ENCODE peak calls at places on chromosomes 13 and 19, in six cellular contexts. One of them, this sample, is unnamed.

GRCh38 chr13:44768233-44768632 is 192.1 kb upstream of the TSC22D1 start:
- DNase-seq in psoas muscle: no peak
- DNase-seq in fibroblast of mammary gland: no peak
- DNase-seq in hepatocyte: no peak
- DNase-seq in AG09309: no peak
- DNase-seq in GM23338: no peak
- DNase-seq in this sample: no peak

GRCh38 chr13:52851153-52851962 is 2.9 kb upstream of the PCDH8 start:
- DNase-seq in psoas muscle: peak; percentile 19
- DNase-seq in GM23338: peak; percentile 89
- DNase-seq in AG09309: no peak
- DNase-seq in hepatocyte: peak; percentile 71
- DNase-seq in fibroblast of mammary gland: no peak
- DNase-seq in this sample: peak; percentile 33

GRCh38 chr13:112782433-112783010 is 92.7 kb downstream of the ATP11A start:
- DNase-seq in fibroblast of mammary gland: no peak
- DNase-seq in AG09309: no peak
- DNase-seq in psoas muscle: no peak
- DNase-seq in hepatocyte: no peak
- DNase-seq in GM23338: no peak
- DNase-seq in this sample: no peak

GRCh38 chr13:82615043-82615442 is 1267.2 kb downstream of the SLITRK1 start:
- DNase-seq in fibroblast of mammary gland: no peak
- DNase-seq in psoas muscle: no peak
- DNase-seq in AG09309: no peak
- DNase-seq in GM23338: no peak
- DNase-seq in hepatocyte: no peak
- DNase-seq in this sample: no peak

GRCh38 chr13:107765724-107766436 is 449.5 kb downstream of the LIG4 start:
- DNase-seq in GM23338: no peak
- DNase-seq in fibroblast of mammary gland: no peak
- DNase-seq in hepatocyte: no peak
- DNase-seq in AG09309: no peak
- DNase-seq in psoas muscle: no peak
- DNase-seq in this sample: no peak

GRCh38 chr19:9128171-9128570 is 1.4 kb upstream of the OR7G3 start:
- DNase-seq in hepatocyte: no peak
- DNase-seq in fibroblast of mammary gland: no peak
- DNase-seq in GM23338: no peak
- DNase-seq in psoas muscle: no peak
- DNase-seq in AG09309: no peak
- DNase-seq in this sample: peak; percentile 52

GRCh38 chr13:28744656-28745055 is 25.9 kb upstream of the SLC46A3 start:
- DNase-seq in hepatocyte: no peak
- DNase-seq in fibroblast of mammary gland: no peak
- DNase-seq in GM23338: no peak
- DNase-seq in psoas muscle: no peak
- DNase-seq in AG09309: no peak
- DNase-seq in this sample: no peak

GRCh38 chr19:32168111-32168510 is 177.3 kb upstream of the ZNF507 start:
- DNase-seq in AG09309: no peak
- DNase-seq in hepatocyte: no peak
- DNase-seq in fibroblast of mammary gland: no peak
- DNase-seq in psoas muscle: no peak
- DNase-seq in GM23338: no peak
- DNase-seq in this sample: no peak

GRCh38 chr13:112242777-112243176 is 133.4 kb upstream of the SPACA7 start:
- DNase-seq in AG09309: no peak
- DNase-seq in psoas muscle: no peak
- DNase-seq in GM23338: no peak
- DNase-seq in hepatocyte: no peak
- DNase-seq in fibroblast of mammary gland: no peak
- DNase-seq in this sample: no peak

GRCh38 chr19:3665681-3666544 is 34.4 kb downstream of the PIP5K1C start:
- DNase-seq in psoas muscle: peak; percentile 71
- DNase-seq in GM23338: peak; percentile 61
- DNase-seq in hepatocyte: peak; percentile 62
- DNase-seq in AG09309: no peak
- DNase-seq in fibroblast of mammary gland: no peak
- DNase-seq in this sample: peak; percentile 49

GRCh38 chr19:23823952-23824389 is 65.3 kb upstream of the ZNF681 start:
- DNase-seq in GM23338: peak; percentile 79
- DNase-seq in AG09309: no peak
- DNase-seq in psoas muscle: no peak
- DNase-seq in hepatocyte: no peak
- DNase-seq in fibroblast of mammary gland: peak; percentile 4
- DNase-seq in this sample: peak; percentile 16
- TF ChIP-seq CTCF in GM23338: peak; percentile 64
- TF ChIP-seq CTCF in AG09309: no peak
- TF ChIP-seq CTCF in psoas muscle: no peak
- TF ChIP-seq CTCF in hepatocyte: peak; percentile 9
- TF ChIP-seq CTCF in fibroblast of mammary gland: peak; percentile 5
- TF ChIP-seq CTCF in this sample: no peak

DNA sequence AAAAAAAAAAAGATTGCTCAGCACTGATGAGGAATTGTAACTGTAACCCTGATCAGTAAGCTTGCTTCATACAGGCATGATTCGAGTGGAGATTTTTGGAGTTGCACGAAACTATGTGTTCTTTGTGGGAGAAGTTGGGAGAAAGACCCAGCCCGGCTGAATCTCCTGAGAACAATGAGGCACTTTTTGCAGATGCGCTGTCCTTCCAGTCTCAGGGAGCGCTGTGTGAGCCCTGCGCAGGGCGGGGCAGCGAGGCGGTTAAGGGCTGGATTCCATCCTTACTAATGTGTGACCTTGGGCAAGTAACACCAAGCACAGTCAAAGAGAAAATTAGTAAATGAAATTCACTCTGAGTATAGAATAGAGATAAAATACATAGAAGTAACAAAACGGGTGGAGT is 76.9 kb downstream of the SIPA1L3 start:
- DNase-seq in hepatocyte: no peak
- DNase-seq in fibroblast of mammary gland: no peak
- DNase-seq in GM23338: no peak
- DNase-seq in psoas muscle: no peak
- DNase-seq in AG09309: no peak
- DNase-seq in this sample: no peak
- TF ChIP-seq CTCF in hepatocyte: no peak
- TF ChIP-seq CTCF in fibroblast of mammary gland: no peak
- TF ChIP-seq CTCF in GM23338: no peak
- TF ChIP-seq CTCF in psoas muscle: no peak
- TF ChIP-seq CTCF in AG09309: no peak
- TF ChIP-seq CTCF in this sample: no peak

DNA sequence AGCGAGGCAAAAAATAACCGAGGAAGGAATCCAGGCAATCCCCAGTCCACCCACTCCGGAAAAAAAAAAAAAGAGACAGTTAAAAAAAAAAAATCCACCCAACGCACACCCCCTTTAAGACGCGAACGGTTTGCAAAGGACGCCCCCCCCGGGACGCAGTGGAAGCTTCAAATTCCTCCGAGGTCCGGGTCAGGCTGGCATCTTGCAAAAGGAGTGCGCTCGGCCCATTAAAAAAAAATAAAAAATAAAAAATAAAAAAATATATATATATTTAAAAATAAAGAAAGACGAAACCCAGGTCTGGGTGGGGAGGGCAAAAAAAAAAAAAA is 235 bp upstream of the CACNA1A start:
- DNase-seq in GM23338: peak; percentile 58
- DNase-seq in hepatocyte: no peak
- DNase-seq in psoas muscle: no peak
- DNase-seq in AG09309: peak; percentile 5
- DNase-seq in fibroblast of mammary gland: no peak
- DNase-seq in this sample: no peak
- TF ChIP-seq CTCF in GM23338: no peak
- TF ChIP-seq CTCF in hepatocyte: no peak
- TF ChIP-seq CTCF in psoas muscle: no peak
- TF ChIP-seq CTCF in AG09309: peak; percentile 11
- TF ChIP-seq CTCF in fibroblast of mammary gland: no peak
- TF ChIP-seq CTCF in this sample: no peak

GRCh38 chr19:17605761-17606745 is 50.6 kb downstream of the COLGALT1 start:
- DNase-seq in AG09309: no peak
- DNase-seq in GM23338: peak; percentile 97
- DNase-seq in psoas muscle: peak; percentile 69
- DNase-seq in hepatocyte: peak; percentile 79
- DNase-seq in fibroblast of mammary gland: peak; percentile 65
- DNase-seq in this sample: peak; percentile 65
- TF ChIP-seq CTCF in AG09309: peak; percentile 40
- TF ChIP-seq CTCF in GM23338: peak; percentile 45
- TF ChIP-seq CTCF in psoas muscle: peak; percentile 48
- TF ChIP-seq CTCF in hepatocyte: peak; percentile 62
- TF ChIP-seq CTCF in fibroblast of mammary gland: peak; percentile 21
- TF ChIP-seq CTCF in this sample: peak; percentile 38

This sample was measured in MCF 10A.